ENCODE peak calls at places on chromosome 20, in five cellular contexts. X, Z, T, V and N are unnamed samples.

GRCh38 chr20:39825950-39826349 is 863.1 kb downstream of the MAFB start:
- DNase-seq in T (no peak), V (no peak), X (no peak), Z (no peak), N (peak)

GRCh38 chr20:40966516-40967185 is 62.0 kb upstream of the TOP1 start:
- DNase-seq in X (no peak), Z (no peak), V (no peak), T (no peak), N (no peak)

GRCh38 chr20:44678247-44678646 is 26.7 kb upstream of the ADA start:
- DNase-seq in V (no peak), T (no peak), X (no peak), Z (no peak), N (no peak)

GRCh38 chr20:10674684-10675455 is 1.1 kb upstream of the JAG1 start:
- DNase-seq in V (peak), Z (peak), T (peak), X (peak), N (peak)

GRCh38 chr20:61306935-61307475 is 54.9 kb downstream of the CDH4 start:
- DNase-seq in X (no peak), Z (no peak), T (no peak), V (no peak), N (no peak)

GRCh38 chr20:22453244-22454080 is 130.9 kb downstream of the FOXA2 start:
- DNase-seq in X (peak), T (no peak), V (peak), Z (no peak), N (peak)

GRCh38 chr20:7692478-7692877 is 247.8 kb downstream of the HAO1 start:
- DNase-seq in T (no peak), Z (no peak), V (no peak), X (no peak), N (peak)

GRCh38 chr20:46652699-46653098 is 1.4 kb upstream of the SLC13A3 start:
- DNase-seq in T (no peak), Z (no peak), V (no peak), X (no peak), N (peak)

GRCh38 chr20:14069796-14070195 is 74.5 kb downstream of the MACROD2 start:
- DNase-seq in Z (no peak), X (no peak), T (no peak), V (no peak), N (no peak)

GRCh38 chr20:2053615-2054014 is 48.0 kb upstream of the STK35 start:
- DNase-seq in Z (no peak), V (no peak), T (no peak), X (no peak), N (no peak)

GRCh38 chr20:43140719-43141118 is 49.0 kb downstream of the PTPRT start:
- DNase-seq in Z (no peak), V (no peak), T (no peak), X (no peak), N (no peak)

GRCh38 chr20:38900606-38901005 is 25.6 kb upstream of the FAM83D start:
- DNase-seq in T (no peak), Z (no peak), X (no peak), V (no peak), N (no peak)

GRCh38 chr20:9710685-9711084 is 128.2 kb downstream of the PAK5 start:
- DNase-seq in T (no peak), V (no peak), X (no peak), Z (no peak), N (no peak)

GRCh38 chr20:47336013-47336754 is 20.3 kb downstream of the ZMYND8 start:
- DNase-seq in X (no peak), Z (no peak), T (no peak), V (no peak), N (peak)

GRCh38 chr20:44211177-44212039 is 837 bp upstream of the OSER1 start:
- DNase-seq in V (peak), X (peak), T (no peak), Z (no peak), N (no peak)

GRCh38 chr20:3764659-3765058 is 2.9 kb downstream of the ADISSP start:
- DNase-seq in T (no peak), Z (peak), X (no peak), V (no peak), N (no peak)

GRCh38 chr20:22762576-22763256 is 178.3 kb upstream of the FOXA2 start:
- DNase-seq in V (no peak), X (no peak), Z (no peak), T (no peak), N (no peak)

GRCh38 chr20:48584391-48585249 is 243.2 kb downstream of the PREX1 start:
- DNase-seq in T (no peak), X (no peak), Z (no peak), V (no peak), N (peak)

GRCh38 chr20:41058007-41058673 is 29.5 kb downstream of the TOP1 start:
- DNase-seq in X (no peak), Z (no peak), T (no peak), V (no peak), N (no peak)

GRCh38 chr20:53623454-53624206 is 30.0 kb upstream of the ZNF217 start:
- DNase-seq in X (peak), Z (no peak), V (peak), T (peak), N (peak)

GRCh38 chr20:50575869-50576720 is 65.9 kb downstream of the PTPN1 start:
- DNase-seq in T (peak), V (peak), X (peak), Z (peak), N (peak)
- H3K27ac ChIP-seq in T (no peak), V (no peak), X (no peak), Z (no peak), N (no peak)

GRCh38 chr20:17840423-17840822 is 128.2 kb downstream of the SNX5 start:
- DNase-seq in V (no peak), T (no peak), Z (no peak), X (no peak), N (no peak)
- H3K27ac ChIP-seq in V (no peak), T (no peak), Z (no peak), X (no peak), N (no peak)

GRCh38 chr20:35929301-35929700 is 25.0 kb downstream of the SCAND1 start:
- DNase-seq in T (no peak), V (no peak), X (no peak), Z (no peak), N (no peak)

GRCh38 chr20:35939264-35939663 is 15.0 kb downstream of the SCAND1 start:
- DNase-seq in X (no peak), T (no peak), Z (no peak), V (no peak), N (no peak)

GRCh38 chr20:35934050-35934449 is 20.3 kb downstream of the SCAND1 start:
- DNase-seq in X (no peak), Z (no peak), T (no peak), V (no peak), N (no peak)
- H3K27ac ChIP-seq in X (no peak), Z (no peak), T (no peak), V (no peak), N (no peak)

GRCh38 chr20:32623667-32624157 is 38.6 kb upstream of the NOL4L start:
- DNase-seq in X (no peak), T (no peak), Z (no peak), V (no peak), N (no peak)
- H3K27ac ChIP-seq in X (no peak), T (no peak), Z (no peak), V (no peak), N (peak)

DNA sequence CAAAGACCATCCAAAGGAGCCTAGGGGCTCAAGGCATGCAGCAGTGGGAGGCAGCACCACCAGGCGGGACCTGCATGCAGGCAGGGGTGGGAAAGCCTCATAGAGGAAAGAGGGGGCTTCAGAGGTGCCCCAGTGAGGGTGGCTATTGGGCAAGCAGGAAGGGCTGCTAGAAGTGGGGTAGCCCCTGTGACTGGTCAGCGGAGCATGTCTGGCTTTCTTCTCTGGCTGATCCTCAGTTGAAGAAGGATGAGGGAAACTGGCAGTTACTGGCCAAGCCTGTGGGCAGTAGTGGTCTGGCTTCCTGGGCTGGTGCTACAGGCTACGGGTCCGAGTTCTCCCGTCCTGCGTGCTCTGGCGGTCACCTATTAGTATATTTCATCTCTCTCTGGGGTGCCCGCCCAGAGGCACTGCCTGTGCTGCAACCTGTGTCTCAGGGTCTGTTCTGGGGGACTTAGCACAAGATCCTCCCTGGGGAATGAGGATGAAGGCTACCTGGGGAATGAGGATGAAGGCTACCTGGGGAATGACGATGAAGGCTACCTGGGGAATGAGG is 35.9 kb upstream of the CST7 start:
- DNase-seq in T (no peak), V (no peak), X (no peak), Z (no peak), N (no peak)
- H3K27ac ChIP-seq in T (no peak), V (no peak), X (no peak), Z (no peak), N (no peak)

GRCh38 chr20:17533396-17533795 is 2.2 kb upstream of the BFSP1 start:
- DNase-seq in Z (no peak), V (no peak), T (peak), X (peak), N (peak)

GRCh38 chr20:17530716-17531536 is at the start of gene BFSP1:
- DNase-seq in Z (peak), V (peak), T (peak), X (peak), N (peak)

GRCh38 chr20:17529586-17529985 is 1.6 kb downstream of the BFSP1 start:
- DNase-seq in Z (no peak), T (no peak), X (no peak), V (no peak), N (no peak)

GRCh38 chr20:17530153-17530552 is 1.0 kb downstream of the BFSP1 start:
- DNase-seq in X (no peak), T (no peak), V (no peak), Z (no peak), N (no peak)

DNA sequence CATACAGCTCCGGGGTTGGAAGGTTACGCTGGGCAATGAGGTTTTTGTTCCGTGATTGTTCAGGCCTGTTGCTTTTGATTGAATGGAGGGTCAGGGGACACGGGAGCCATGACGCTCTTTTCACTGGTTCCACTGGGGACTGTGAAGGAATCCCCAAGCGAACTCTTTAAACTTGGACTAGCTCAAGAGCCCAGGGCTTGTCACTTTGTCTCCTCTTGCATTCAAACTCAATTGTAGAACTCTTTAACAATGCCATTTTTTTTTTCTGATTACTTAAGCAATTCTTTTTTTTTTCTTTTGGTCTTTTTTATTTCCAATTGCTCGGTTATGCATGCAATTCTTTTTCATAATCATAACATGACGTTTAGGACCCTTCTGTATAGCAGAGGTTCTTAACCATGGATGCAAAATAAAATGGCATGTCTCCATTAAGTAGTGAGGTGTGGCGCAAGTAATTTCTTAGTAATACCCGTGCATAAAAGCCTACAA is 402 bp upstream of the BFSP1 start:
- DNase-seq in T (no peak), Z (no peak), V (no peak), X (no peak), N (no peak)
- H3K27ac ChIP-seq in T (no peak), Z (peak), V (peak), X (no peak), N (peak)